ENCODE peak calls at places on chromosome 20, in four cellular contexts. One of them, this sample, is unnamed.

GRCh38 chr20:63505723-63506122 is 6.8 kb upstream of the EEF1A2 start:
- DNase-seq in tibial artery: no peak
- DNase-seq in colonic mucosa: no peak
- DNase-seq in choroid plexus epithelial cell: no peak
- DNase-seq in this sample: no peak

GRCh38 chr20:63969851-63970713 is at the start of gene ZNF512B:
- DNase-seq in tibial artery: peak; percentile 74
- DNase-seq in colonic mucosa: no peak
- DNase-seq in choroid plexus epithelial cell: peak; percentile 60
- DNase-seq in this sample: no peak

GRCh38 chr20:38168791-38169589 is 3.9 kb upstream of the TGM2 start:
- DNase-seq in colonic mucosa: no peak
- DNase-seq in choroid plexus epithelial cell: no peak
- DNase-seq in tibial artery: peak; percentile 68
- DNase-seq in this sample: no peak

GRCh38 chr20:44979090-44979621 is 12.8 kb downstream of the STK4 start:
- DNase-seq in colonic mucosa: peak; percentile 53
- DNase-seq in choroid plexus epithelial cell: peak; percentile 81
- DNase-seq in tibial artery: no peak
- DNase-seq in this sample: no peak

GRCh38 chr20:25340380-25340779 is 50.3 kb downstream of the ABHD12 start:
- DNase-seq in tibial artery: no peak
- DNase-seq in colonic mucosa: no peak
- DNase-seq in choroid plexus epithelial cell: no peak
- DNase-seq in this sample: no peak

GRCh38 chr20:36773123-36773547 is 428 bp downstream of the DSN1 start:
- DNase-seq in tibial artery: no peak
- DNase-seq in choroid plexus epithelial cell: peak; percentile 24
- DNase-seq in colonic mucosa: no peak
- DNase-seq in this sample: no peak

GRCh38 chr20:36391955-36392354 is 85.8 kb downstream of the DLGAP4 start:
- DNase-seq in tibial artery: no peak
- DNase-seq in colonic mucosa: no peak
- DNase-seq in choroid plexus epithelial cell: no peak
- DNase-seq in this sample: no peak

GRCh38 chr20:4225778-4226177 is 210.4 kb upstream of the RNF24 start:
- DNase-seq in colonic mucosa: no peak
- DNase-seq in choroid plexus epithelial cell: peak; percentile 97
- DNase-seq in tibial artery: no peak
- DNase-seq in this sample: peak; percentile 73

GRCh38 chr20:37946946-37947345 is 44.0 kb downstream of the VSTM2L start:
- DNase-seq in tibial artery: peak; percentile 45
- DNase-seq in colonic mucosa: peak; percentile 10
- DNase-seq in choroid plexus epithelial cell: no peak
- DNase-seq in this sample: no peak

DNA sequence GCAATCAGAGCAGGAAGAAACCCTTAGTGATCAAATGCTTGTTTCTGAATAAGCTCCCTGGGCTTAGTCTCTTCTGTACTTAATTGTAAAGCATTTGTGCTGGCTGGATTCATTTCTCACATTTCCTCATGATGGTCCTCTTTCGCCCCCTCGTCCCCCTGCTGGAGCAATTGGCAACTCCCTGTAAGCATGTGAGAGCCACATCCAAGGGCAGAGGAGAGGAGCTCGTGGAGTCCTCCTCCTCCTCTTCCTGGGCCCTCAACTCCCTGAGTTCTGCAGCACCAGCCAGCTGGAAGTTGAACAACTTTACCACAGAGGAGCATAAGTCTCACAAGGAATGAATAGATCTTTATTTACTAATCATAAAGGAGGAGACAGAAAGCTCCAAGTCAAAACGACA is 12.6 kb downstream of the ANKEF1 start:
- DNase-seq in colonic mucosa: no peak
- DNase-seq in choroid plexus epithelial cell: peak; percentile 16
- DNase-seq in tibial artery: no peak
- DNase-seq in this sample: no peak
- TF ChIP-seq CTCF in colonic mucosa: no peak
- TF ChIP-seq CTCF in choroid plexus epithelial cell: peak; percentile 36
- TF ChIP-seq CTCF in tibial artery: no peak
- TF ChIP-seq CTCF in this sample: peak; percentile 27

GRCh38 chr20:7926767-7927166 is 13.5 kb downstream of the HAO1 start:
- DNase-seq in tibial artery: no peak
- DNase-seq in choroid plexus epithelial cell: peak; percentile 78
- DNase-seq in colonic mucosa: no peak
- DNase-seq in this sample: peak; percentile 3
- TF ChIP-seq CTCF in tibial artery: peak; percentile 29
- TF ChIP-seq CTCF in choroid plexus epithelial cell: peak; percentile 70
- TF ChIP-seq CTCF in colonic mucosa: no peak
- TF ChIP-seq CTCF in this sample: peak; percentile 65

DNA sequence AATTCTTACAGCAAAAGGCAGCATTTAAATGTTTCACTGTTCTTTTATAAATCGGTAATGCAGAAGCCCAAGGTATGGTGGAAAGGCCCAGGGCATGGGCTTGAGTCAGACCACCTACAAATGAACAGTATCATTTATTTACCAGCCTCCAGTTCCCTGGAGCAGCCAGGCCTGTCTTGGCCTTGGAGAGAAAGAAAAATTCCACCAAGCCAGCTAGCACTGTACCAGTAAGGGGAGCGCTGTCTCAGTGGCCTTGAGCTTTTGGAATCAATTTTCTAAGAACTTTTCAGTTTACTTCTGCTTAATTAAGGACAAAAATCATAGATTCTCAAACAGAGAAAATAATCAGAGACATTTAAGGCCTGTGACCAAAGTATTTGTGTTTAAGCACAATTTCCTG is 12.3 kb downstream of the NAPB start:
- DNase-seq in tibial artery: no peak
- DNase-seq in colonic mucosa: no peak
- DNase-seq in choroid plexus epithelial cell: no peak
- DNase-seq in this sample: no peak
- TF ChIP-seq CTCF in tibial artery: no peak
- TF ChIP-seq CTCF in colonic mucosa: no peak
- TF ChIP-seq CTCF in choroid plexus epithelial cell: no peak
- TF ChIP-seq CTCF in this sample: no peak

GRCh38 chr20:19688031-19688806 is 69.8 kb upstream of the RIN2 start:
- DNase-seq in tibial artery: peak; percentile 88
- DNase-seq in choroid plexus epithelial cell: peak; percentile 94
- DNase-seq in colonic mucosa: peak; percentile 82
- DNase-seq in this sample: peak; percentile 75
- TF ChIP-seq CTCF in tibial artery: peak; percentile 63
- TF ChIP-seq CTCF in choroid plexus epithelial cell: peak; percentile 84
- TF ChIP-seq CTCF in colonic mucosa: peak; percentile 65
- TF ChIP-seq CTCF in this sample: peak; percentile 80

GRCh38 chr20:49889943-49890650 is 25.2 kb downstream of the SPATA2 start:
- DNase-seq in choroid plexus epithelial cell: no peak
- DNase-seq in colonic mucosa: no peak
- DNase-seq in tibial artery: peak; percentile 58
- DNase-seq in this sample: no peak
- TF ChIP-seq CTCF in choroid plexus epithelial cell: peak; percentile 29
- TF ChIP-seq CTCF in colonic mucosa: peak; percentile 29
- TF ChIP-seq CTCF in tibial artery: no peak
- TF ChIP-seq CTCF in this sample: no peak

GRCh38 chr20:59472059-59472458 is 132.3 kb upstream of the PHACTR3 start:
- DNase-seq in choroid plexus epithelial cell: no peak
- DNase-seq in colonic mucosa: no peak
- DNase-seq in tibial artery: no peak
- DNase-seq in this sample: no peak
- TF ChIP-seq CTCF in choroid plexus epithelial cell: no peak
- TF ChIP-seq CTCF in colonic mucosa: no peak
- TF ChIP-seq CTCF in tibial artery: no peak
- TF ChIP-seq CTCF in this sample: no peak